ENCODE peak calls at places on chromosomes 1 and 21, in nine cellular contexts. M, K, B, X, R, I, T, N and Y are unnamed samples. For H3K36me3, the result is how much of the 10 kb centered on the place peaks cover.

GRCh38 chr21:30146558-30147282 is 19.9 kb downstream of the CLDN17 start:
- DNase-seq in M (no peak), K (no peak), B (no peak), X (no peak), R (no peak), I (no peak), T (no peak), N (no peak), Y (no peak)

GRCh38 chr1:37158113-37158749 is 123.9 kb upstream of the GRIK3 start:
- DNase-seq in M (no peak), K (peak), B (no peak), X (no peak), R (no peak), I (no peak), T (peak), N (no peak), Y (no peak)

GRCh38 chr1:226646026-226646869 is 92.8 kb downstream of the ITPKB start:
- DNase-seq in M (no peak), K (no peak), B (no peak), X (no peak), R (peak), I (no peak), T (no peak), N (no peak), Y (no peak)

GRCh38 chr1:24540906-24541710 is 14.8 kb upstream of the NCMAP start:
- DNase-seq in M (no peak), K (no peak), B (no peak), X (no peak), R (no peak), I (peak), T (no peak), N (peak), Y (no peak)

GRCh38 chr1:92356956-92357355 is 58.1 kb downstream of the RPAP2 start:
- DNase-seq in M (no peak), K (no peak), B (no peak), X (no peak), R (no peak), I (no peak), T (no peak), N (no peak), Y (no peak)

GRCh38 chr1:31230378-31230777 is 9.3 kb downstream of the NKAIN1 start:
- DNase-seq in M (no peak), K (no peak), B (no peak), X (no peak), R (no peak), I (no peak), T (no peak), N (no peak), Y (no peak)

GRCh38 chr1:33286451-33287185 is 30.3 kb downstream of the ZNF362 start:
- DNase-seq in M (no peak), K (no peak), B (no peak), X (no peak), R (peak), I (no peak), T (no peak), N (no peak), Y (no peak)

GRCh38 chr1:218837051-218837450 is 336.6 kb upstream of the LYPLAL1 start:
- DNase-seq in M (no peak), K (no peak), B (no peak), X (no peak), R (no peak), I (no peak), T (no peak), N (no peak), Y (no peak)

GRCh38 chr1:198686069-198686728 is 47.4 kb downstream of the PTPRC start:
- DNase-seq in M (no peak), K (no peak), B (no peak), X (no peak), R (no peak), I (no peak), T (no peak), N (no peak), Y (no peak)

GRCh38 chr1:151282883-151283725 is 1.0 kb downstream of the ZNF687 start:
- DNase-seq in M (peak), K (peak), B (no peak), X (peak), R (peak), I (peak), T (no peak), N (peak), Y (peak)

GRCh38 chr1:117541585-117541984 is 64.3 kb upstream of the TENT5C start:
- DNase-seq in M (no peak), K (no peak), B (no peak), X (no peak), R (no peak), I (no peak), T (no peak), N (no peak), Y (no peak)

GRCh38 chr1:25519624-25520023 is 23.8 kb upstream of the LDLRAP1 start:
- DNase-seq in M (no peak), K (no peak), B (no peak), X (no peak), R (no peak), I (no peak), T (no peak), N (no peak), Y (no peak)

GRCh38 chr1:40949563-40949962 is 29.9 kb upstream of the CTPS1 start:
- DNase-seq in M (no peak), K (no peak), B (no peak), X (no peak), R (no peak), I (no peak), T (no peak), N (no peak), Y (no peak)

GRCh38 chr21:38990424-38990794 is 184.7 kb downstream of the ETS2 start:
- DNase-seq in M (no peak), K (no peak), B (no peak), X (no peak), R (peak), I (peak), T (no peak), N (peak), Y (peak)

GRCh38 chr1:117312453-117313138 is 54.7 kb upstream of the MAN1A2 start:
- DNase-seq in M (peak), K (no peak), B (no peak), X (no peak), R (no peak), I (no peak), T (no peak), N (no peak), Y (no peak)

GRCh38 chr21:16978309-16978895 is 534.4 kb upstream of the CXADR start:
- DNase-seq in M (no peak), K (no peak), B (no peak), X (no peak), R (no peak), I (no peak), T (no peak), N (no peak), Y (no peak)

GRCh38 chr1:203360772-203361171 is 9.8 kb upstream of the FMOD start:
- DNase-seq in M (no peak), K (no peak), B (no peak), X (no peak), R (no peak), I (no peak), T (no peak), N (no peak), Y (no peak)

GRCh38 chr1:213136190-213136917 is 85.3 kb downstream of the RPS6KC1 start:
- DNase-seq in M (peak), K (no peak), B (no peak), X (no peak), R (no peak), I (no peak), T (no peak), N (peak), Y (no peak)

GRCh38 chr1:213135572-213135971 is 84.5 kb downstream of the RPS6KC1 start:
- DNase-seq in M (no peak), K (no peak), B (no peak), X (no peak), R (no peak), I (no peak), T (no peak), N (no peak), Y (no peak)

GRCh38 chr1:213138892-213139291 is 87.9 kb downstream of the RPS6KC1 start:
- DNase-seq in M (no peak), K (no peak), B (no peak), X (no peak), R (no peak), I (no peak), T (no peak), N (no peak), Y (no peak)

DNA sequence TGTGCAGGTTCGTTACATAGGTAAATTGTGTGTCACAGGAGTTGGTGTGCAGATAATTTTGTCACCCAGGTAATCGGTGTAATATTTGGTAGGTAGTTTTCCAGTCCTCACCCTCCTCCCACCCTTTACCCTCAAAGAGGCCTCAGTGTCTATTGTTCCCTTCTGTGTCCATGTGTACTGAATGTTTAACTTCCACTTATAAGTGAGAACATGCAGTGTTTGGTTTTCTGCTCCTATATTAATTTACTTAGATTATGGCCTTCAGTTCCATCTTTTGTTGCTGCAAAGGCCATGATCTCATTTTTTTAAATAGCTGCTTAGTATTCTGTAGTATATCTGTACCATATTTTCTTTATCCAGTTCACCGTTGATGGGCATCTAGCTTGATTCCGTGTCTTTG is 87.3 kb downstream of the RPS6KC1 start:
- DNase-seq in M (no peak), K (no peak), B (no peak), X (no peak), R (no peak), I (no peak), T (no peak), N (no peak), Y (no peak)
- TF ChIP-seq EP300 in M (no peak), K (no peak), B (no peak), X (no peak), R (no peak), I (no peak), T (no peak), N (no peak), Y (no peak)

GRCh38 chr1:35080171-35080854 is 1.1 kb downstream of the ZMYM1 start:
- DNase-seq in M (no peak), K (no peak), B (no peak), X (no peak), R (no peak), I (no peak), T (no peak), N (no peak), Y (no peak)
- H3K4me3 ChIP-seq in M (peak), K (peak), B (peak), X (peak), R (peak), I (peak), T (peak), N (peak), Y (peak)

DNA sequence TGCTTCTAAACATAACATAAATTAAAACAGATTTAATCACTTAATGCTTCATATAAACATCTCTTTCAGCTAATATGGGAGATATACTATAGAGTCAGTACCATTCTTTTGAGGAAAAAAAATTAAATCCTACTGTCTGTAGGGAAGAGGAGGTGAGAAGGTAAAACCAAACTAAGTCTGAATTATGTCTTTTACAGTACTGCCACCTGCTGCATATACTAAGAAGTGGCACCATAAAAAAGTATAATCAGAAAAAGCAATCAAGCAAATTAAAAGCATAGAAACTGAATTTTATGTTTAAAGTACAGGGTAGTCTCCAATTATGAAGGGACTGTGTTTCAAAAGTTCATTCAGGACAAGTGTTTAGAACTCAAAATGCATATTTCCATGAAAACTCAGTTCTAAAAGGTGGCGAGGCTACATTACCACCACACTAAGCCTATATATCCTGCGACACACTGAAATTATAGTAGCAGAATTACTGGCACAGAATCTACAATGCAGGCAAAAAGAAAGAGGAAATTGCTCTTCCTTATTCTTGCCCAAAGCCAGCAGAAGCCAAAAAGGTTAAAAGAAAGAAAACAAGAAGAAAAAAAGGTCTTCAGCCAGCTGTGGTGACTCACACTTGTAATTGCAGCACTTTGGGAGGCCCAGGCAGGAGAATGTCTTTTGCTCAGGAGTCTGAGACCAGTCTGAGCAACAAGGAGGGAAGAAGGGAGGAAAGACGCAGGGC is 9.0 kb downstream of the NSL1 start:
- DNase-seq in M (no peak), K (no peak), B (no peak), X (no peak), R (no peak), I (no peak), T (no peak), N (no peak), Y (no peak)
- H3K36me3 ChIP-seq in M (half or more), K (under half), B (under half), X (under half), R (under half), I (under half), T (under half), N (under half), Y (under half)

DNA sequence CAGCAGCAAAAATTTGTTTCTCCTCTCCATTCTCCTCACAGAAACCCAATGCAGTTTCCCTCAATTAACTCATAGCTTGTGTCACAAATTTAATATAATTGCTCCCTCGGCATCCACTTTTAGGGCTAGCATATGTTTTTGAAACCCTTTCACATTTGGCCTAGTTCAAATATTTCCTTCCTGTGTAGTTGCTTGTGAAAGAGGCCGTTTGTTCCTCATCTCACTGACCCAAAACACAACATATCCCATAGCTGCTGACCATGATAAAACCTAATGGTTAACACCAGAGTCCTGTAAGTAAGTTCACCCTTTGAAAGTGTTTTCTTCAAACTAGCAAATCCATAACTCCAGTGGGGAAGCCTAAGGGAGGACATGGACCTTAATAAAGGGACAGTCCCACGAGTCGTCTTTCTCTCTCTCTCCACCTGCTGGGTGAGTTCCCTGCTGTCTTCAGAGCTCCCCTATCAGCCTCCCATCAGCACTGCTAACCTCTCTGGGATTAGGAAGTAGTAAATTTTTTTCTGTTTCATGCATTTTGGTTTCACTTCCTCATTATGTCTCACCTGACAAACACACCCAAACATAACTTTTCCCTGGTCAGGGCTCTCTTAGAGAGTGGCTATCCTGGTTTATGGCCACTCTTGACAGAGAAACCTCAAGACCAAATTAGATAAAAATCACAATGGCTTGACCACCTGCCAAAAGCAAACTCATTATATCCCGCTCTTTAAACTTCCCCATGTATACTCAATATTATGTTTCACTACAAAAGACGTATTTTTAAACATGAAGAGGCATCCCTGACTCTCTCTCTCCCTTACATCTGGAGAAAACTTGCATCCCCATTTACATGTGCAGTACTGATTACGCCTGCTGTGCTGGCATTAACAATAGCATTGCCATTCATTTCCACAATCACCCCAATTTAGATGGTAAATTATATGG is 177.7 kb upstream of the HP1BP3 start:
- DNase-seq in M (peak), K (no peak), B (peak), X (peak), R (no peak), I (no peak), T (no peak), N (peak), Y (no peak)
- TF ChIP-seq EP300 in M (no peak), K (no peak), B (no peak), X (no peak), R (no peak), I (no peak), T (no peak), N (no peak), Y (no peak)

GRCh38 chr1:15968172-15968571 is 7.7 kb downstream of the ZBTB17 start:
- DNase-seq in M (no peak), K (no peak), B (no peak), X (no peak), R (no peak), I (no peak), T (no peak), N (no peak), Y (no peak)

GRCh38 chr1:15966956-15967344 is 9.0 kb downstream of the ZBTB17 start:
- DNase-seq in M (no peak), K (no peak), B (no peak), X (no peak), R (no peak), I (no peak), T (no peak), N (no peak), Y (no peak)

GRCh38 chr1:15965228-15965767 is 10.6 kb downstream of the ZBTB17 start:
- DNase-seq in M (no peak), K (no peak), B (peak), X (peak), R (no peak), I (no peak), T (no peak), N (no peak), Y (no peak)

GRCh38 chr1:15963968-15964648 is 11.8 kb downstream of the ZBTB17 start:
- DNase-seq in M (no peak), K (no peak), B (no peak), X (no peak), R (no peak), I (no peak), T (no peak), N (no peak), Y (no peak)

DNA sequence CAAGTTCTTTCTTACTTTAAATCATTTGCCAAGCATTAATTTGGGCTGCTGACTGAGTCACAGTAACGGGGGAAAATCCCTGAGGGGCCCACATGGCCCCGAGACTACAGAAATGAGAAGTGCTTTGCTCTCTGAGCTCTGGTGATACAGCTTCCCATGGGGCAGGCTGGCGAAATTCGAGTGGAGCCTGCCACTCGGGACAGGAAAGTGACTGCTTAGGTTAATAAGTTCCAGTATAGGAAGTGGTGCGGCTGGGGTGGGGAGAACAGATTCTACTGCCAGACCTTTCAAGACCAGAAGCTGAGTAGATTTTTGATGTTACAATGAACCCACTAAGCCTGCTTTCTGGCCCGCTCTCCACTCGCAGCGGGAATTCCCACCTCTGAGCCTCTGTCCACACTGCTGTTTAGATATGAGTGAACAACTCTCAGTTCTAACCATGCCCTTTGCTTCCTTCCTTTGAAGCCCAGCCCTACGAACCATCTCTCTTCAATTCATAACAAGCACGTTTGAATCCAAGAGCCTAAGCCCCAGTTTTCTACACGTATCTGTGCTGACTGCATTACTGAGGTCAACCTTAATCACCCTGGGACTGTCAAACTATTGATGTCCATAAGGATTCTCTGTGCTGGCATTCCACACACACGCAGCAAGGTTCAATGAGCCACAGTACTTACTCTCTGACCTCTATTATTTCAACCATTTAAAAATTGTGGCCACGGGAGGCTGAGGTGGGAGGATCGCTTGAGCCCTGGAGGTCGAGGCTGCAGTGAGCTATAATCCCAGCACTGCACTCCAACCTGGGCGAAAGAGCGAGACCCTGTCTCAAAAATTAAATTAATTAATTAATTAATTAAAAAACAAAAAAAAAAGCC is 9.6 kb downstream of the ZBTB17 start:
- DNase-seq in M (no peak), K (no peak), B (peak), X (peak), R (no peak), I (peak), T (no peak), N (peak), Y (no peak)
- H3K4me3 ChIP-seq in M (no peak), K (no peak), B (peak), X (no peak), R (no peak), I (no peak), T (no peak), N (no peak), Y (no peak)

GRCh38 chr1:16459503-16459902 is 19.0 kb downstream of the NECAP2 start:
- DNase-seq in M (no peak), K (no peak), B (no peak), X (no peak), R (no peak), I (no peak), T (no peak), N (no peak), Y (no peak)
- H3K36me3 ChIP-seq in M (half or more), K (under half), B (under half), X (under half), R (under half), I (under half), T (half or more), N (under half), Y (under half)

GRCh38 chr1:2459757-2460156 is 16.3 kb upstream of the PLCH2 start:
- DNase-seq in M (no peak), K (no peak), B (no peak), X (no peak), R (no peak), I (peak), T (no peak), N (no peak), Y (no peak)
- TF ChIP-seq EP300 in M (no peak), K (no peak), B (no peak), X (no peak), R (no peak), I (no peak), T (no peak), N (no peak), Y (no peak)

GRCh38 chr1:8831329-8831728 is 13.9 kb upstream of the RERE start:
- DNase-seq in M (no peak), K (no peak), B (no peak), X (no peak), R (no peak), I (no peak), T (no peak), N (no peak), Y (no peak)

GRCh38 chr1:8841395-8841794 is 24.0 kb upstream of the RERE start:
- DNase-seq in M (no peak), K (no peak), B (no peak), X (no peak), R (no peak), I (no peak), T (no peak), N (no peak), Y (no peak)

GRCh38 chr1:8839990-8840389 is 22.6 kb upstream of the RERE start:
- DNase-seq in M (no peak), K (no peak), B (no peak), X (no peak), R (no peak), I (no peak), T (no peak), N (no peak), Y (no peak)

GRCh38 chr1:8836228-8836627 is 18.8 kb upstream of the RERE start:
- DNase-seq in M (no peak), K (no peak), B (no peak), X (no peak), R (peak), I (no peak), T (no peak), N (no peak), Y (no peak)
- H3K4me3 ChIP-seq in M (no peak), K (no peak), B (no peak), X (no peak), R (no peak), I (no peak), T (peak), N (no peak), Y (no peak)